ENCODE peak calls at places on chromosomes 12 and 14, in seven cellular contexts. O is cerebellar cortex; H is activated CD4-positive, CD25-positive, alpha-beta regulatory T cell treated with anti-CD3 and anti-CD28 coated beads, Interleukin-2, amount 50 U/mL, for 72 hours; G is GM20000; Q is left ventricle myocardium inferior; F is EL; D is T-helper 9 cell. T is an unnamed sample.
A peak's percentile ranks its signal among the peaks of the same experiment; 100 is the strongest.

GRCh38 chr12:46556105-46556559 is 183.6 kb upstream of the SLC38A2 start:
- DNase-seq in F (peak; percentile 97), G (no peak), D (no peak), H (no peak), O (no peak), Q (no peak), T (peak; percentile 92)

GRCh38 chr14:98120831-98121464 is 1151.0 kb downstream of the BCL11B start:
- DNase-seq in H (no peak), Q (no peak), F (no peak), O (no peak), D (no peak), G (no peak), T (no peak)

GRCh38 chr12:1542599-1542998 is 51.8 kb downstream of the FBXL14 start:
- DNase-seq in H (no peak), Q (no peak), G (no peak), O (no peak), D (no peak), F (no peak), T (no peak)

GRCh38 chr14:89667983-89668382 is 250.9 kb upstream of the FOXN3 start:
- DNase-seq in Q (no peak), G (no peak), D (no peak), O (no peak), F (peak; percentile 32), H (no peak), T (peak; percentile 16)

GRCh38 chr12:124509676-124510300 is 57.6 kb downstream of the NCOR2 start:
- DNase-seq in G (no peak), Q (peak; percentile 79), O (peak; percentile 77), D (no peak), F (peak; percentile 72), H (no peak), T (peak; percentile 77)

GRCh38 chr14:44897844-44898151 is 63.9 kb downstream of the KLHL28 start:
- DNase-seq in O (peak; percentile 63), H (no peak), Q (no peak), D (no peak), G (no peak), F (no peak), T (no peak)

GRCh38 chr12:71503579-71504470 is 64.2 kb downstream of the LGR5 start:
- DNase-seq in O (no peak), D (no peak), H (no peak), G (no peak), F (no peak), Q (no peak), T (no peak)

GRCh38 chr12:116391501-116391900 is 114.0 kb upstream of the MED13L start:
- DNase-seq in Q (no peak), H (no peak), O (no peak), D (no peak), G (no peak), F (no peak), T (no peak)

GRCh38 chr12:57058454-57058853 is 8.5 kb upstream of the MYO1A start:
- DNase-seq in F (no peak), Q (no peak), D (no peak), H (no peak), G (no peak), O (no peak), T (no peak)

GRCh38 chr14:90676356-90676755 is 139.9 kb downstream of the TTC7B start:
- DNase-seq in O (no peak), Q (no peak), F (no peak), D (no peak), H (no peak), G (no peak), T (no peak)

GRCh38 chr12:121812921-121813896 is 9.4 kb downstream of the SETD1B start:
- DNase-seq in H (no peak), Q (no peak), F (no peak), O (no peak), D (no peak), G (no peak), T (peak; percentile 54)

GRCh38 chr14:74596747-74597456 is 15.1 kb downstream of the LTBP2 start:
- DNase-seq in H (no peak), F (no peak), D (no peak), O (no peak), G (no peak), Q (no peak), T (peak; percentile 96)

GRCh38 chr14:24609667-24610344 is at the start of gene GZMH:
- DNase-seq in O (no peak), G (no peak), F (no peak), D (no peak), Q (no peak), H (no peak), T (no peak)

GRCh38 chr14:89067293-89067972 is 243.0 kb downstream of the TTC8 start:
- DNase-seq in G (no peak), F (no peak), Q (no peak), O (no peak), D (no peak), H (no peak), T (no peak)

GRCh38 chr14:34220311-34220710 is 241.7 kb downstream of the SPTSSA start:
- DNase-seq in H (no peak), D (no peak), G (no peak), Q (no peak), F (no peak), O (no peak), T (no peak)

GRCh38 chr12:46771268-46771837 is 54.4 kb downstream of the SLC38A4 start:
- DNase-seq in O (no peak), F (peak; percentile 43), G (no peak), H (no peak), Q (no peak), D (no peak), T (peak; percentile 53)

GRCh38 chr14:70871001-70871400 is 36.3 kb upstream of the PCNX1 start:
- DNase-seq in H (no peak), O (no peak), Q (no peak), G (no peak), F (no peak), D (no peak), T (no peak)

GRCh38 chr14:29743566-29743965 is 184.1 kb downstream of the PRKD1 start:
- DNase-seq in H (no peak), D (no peak), O (no peak), F (no peak), Q (no peak), G (no peak), T (no peak)

GRCh38 chr12:108270035-108270840 is 68.9 kb downstream of the CMKLR1 start:
- DNase-seq in H (no peak), F (no peak), Q (no peak), D (no peak), G (no peak), O (no peak), T (no peak)

GRCh38 chr14:24062216-24062980 is 9.0 kb upstream of the CPNE6 start:
- DNase-seq in Q (no peak), F (no peak), D (no peak), G (no peak), H (no peak), O (no peak), T (no peak)

GRCh38 chr12:45216297-45216982 is 545 bp downstream of the ANO6 start:
- DNase-seq in Q (peak; percentile 51), F (peak; percentile 56), O (no peak), D (peak; percentile 25), G (peak; percentile 73), H (peak; percentile 61), T (peak; percentile 73)

GRCh38 chr12:102811125-102811737 is 105.8 kb downstream of the PAH start:
- DNase-seq in D (no peak), O (peak; percentile 25), H (no peak), Q (no peak), F (peak; percentile 13), G (peak; percentile 44), T (no peak)

GRCh38 chr12:31702047-31702446 is 26.8 kb downstream of the AMN1 start:
- DNase-seq in H (no peak), D (no peak), O (peak; percentile 17), G (no peak), Q (no peak), F (peak; percentile 17), T (peak; percentile 27)

GRCh38 chr12:70948976-70949336 is 28.4 kb upstream of the PTPRR start:
- DNase-seq in F (no peak), G (no peak), H (no peak), Q (no peak), D (no peak), O (peak; percentile 9), T (no peak)

GRCh38 chr14:62662811-62663477 is 382.3 kb downstream of the KCNH5 start:
- DNase-seq in D (no peak), F (no peak), H (no peak), G (no peak), Q (no peak), O (no peak), T (no peak)

GRCh38 chr12:95574799-95575452 is 23.6 kb upstream of the USP44 start:
- DNase-seq in O (peak; percentile 66), Q (no peak), G (no peak), H (no peak), D (no peak), F (peak; percentile 57), T (peak; percentile 28)

GRCh38 chr12:25800101-25800500 is 158.4 kb upstream of the RASSF8 start:
- DNase-seq in H (no peak), G (no peak), O (no peak), Q (no peak), D (no peak), F (no peak), T (no peak)

GRCh38 chr14:93936245-93936644 is 9.1 kb downstream of the FAM181A start:
- DNase-seq in F (no peak), Q (no peak), O (peak; percentile 67), H (no peak), G (peak; percentile 58), D (no peak), T (no peak)

GRCh38 chr12:116784238-116784612 is 46.1 kb downstream of the RNFT2 start:
- DNase-seq in O (no peak), H (peak; percentile 31), Q (no peak), D (no peak), F (no peak), G (no peak), T (no peak)

GRCh38 chr14:91250912-91251311 is 6.4 kb upstream of the GPR68 start:
- DNase-seq in G (no peak), Q (no peak), O (peak; percentile 52), F (peak; percentile 13), H (no peak), D (no peak), T (peak; percentile 52)

GRCh38 chr12:52370906-52371608 is 3.8 kb upstream of the KRT85 start:
- DNase-seq in H (no peak), F (no peak), G (no peak), D (no peak), Q (peak; percentile 44), O (peak; percentile 14), T (peak; percentile 70)

GRCh38 chr12:25855716-25856115 is 102.8 kb upstream of the RASSF8 start:
- DNase-seq in G (no peak), H (no peak), O (no peak), F (no peak), D (no peak), Q (no peak), T (peak; percentile 68)

GRCh38 chr14:99803106-99803437 is 9.9 kb downstream of the EML1 start:
- DNase-seq in H (no peak), O (no peak), G (no peak), Q (no peak), D (no peak), F (no peak), T (no peak)

GRCh38 chr12:52792185-52793029 is 3.5 kb downstream of the KRT3 start:
- DNase-seq in O (no peak), D (no peak), G (no peak), H (no peak), F (no peak), Q (no peak), T (no peak)

T was measured in foreskin fibroblast.